ENCODE peak calls at places on chromosomes 2 and 18, in ten cellular contexts. I is ovary, T is mucosa of descending colon, P is tibial nerve, R is HCT116, N is transverse colon, A is heart left ventricle, E is H1, X is gastrocnemius medialis, S is tibial artery. L is an unnamed sample.

GRCh38 chr18:11154369-11154982 is 5.1 kb upstream of the PIEZO2 start:
- DNase-seq in I (no peak), T (no peak), P (no peak), R (peak; percentile 26), N (no peak), A (no peak), E (no peak), X (no peak), S (no peak), L (peak; percentile 51)

GRCh38 chr18:68779169-68779568 is 18.7 kb upstream of the CCDC102B start:
- DNase-seq in I (no peak), T (no peak), P (no peak), R (no peak), N (no peak), A (no peak), E (no peak), X (no peak), S (no peak), L (no peak)

GRCh38 chr2:231348173-231348572 is 47.3 kb upstream of the B3GNT7 start:
- DNase-seq in I (no peak), T (no peak), P (no peak), R (no peak), N (no peak), A (no peak), E (no peak), X (no peak), S (no peak), L (peak; percentile 66)

GRCh38 chr18:59864446-59864764 is 35.4 kb upstream of the PMAIP1 start:
- DNase-seq in I (no peak), T (no peak), P (no peak), R (no peak), N (no peak), A (no peak), E (no peak), X (no peak), S (no peak), L (no peak)

GRCh38 chr18:3902676-3903075 is 452.7 kb downstream of the TGIF1 start:
- DNase-seq in I (no peak), T (no peak), P (no peak), R (no peak), N (no peak), A (no peak), E (no peak), X (no peak), S (no peak), L (no peak)

GRCh38 chr2:165371356-165371755 is 98.1 kb upstream of the CSRNP3 start:
- DNase-seq in I (no peak), T (no peak), P (no peak), R (no peak), N (no peak), A (no peak), E (no peak), X (no peak), S (no peak), L (no peak)

GRCh38 chr2:231378028-231378722 is 17.3 kb upstream of the B3GNT7 start:
- DNase-seq in I (no peak), T (peak; percentile 76), P (no peak), R (no peak), N (peak; percentile 80), A (no peak), E (no peak), X (no peak), S (no peak), L (peak; percentile 66)

GRCh38 chr18:67932261-67932660 is 415.7 kb upstream of the DSEL start:
- DNase-seq in I (no peak), T (no peak), P (no peak), R (no peak), N (no peak), A (no peak), E (no peak), X (no peak), S (no peak), L (no peak)

GRCh38 chr2:16481342-16481741 is 184.3 kb downstream of the CYRIA start:
- DNase-seq in I (no peak), T (no peak), P (no peak), R (no peak), N (no peak), A (no peak), E (no peak), X (no peak), S (no peak), L (no peak)

GRCh38 chr2:12720752-12721151 is 4.0 kb downstream of the TRIB2 start:
- DNase-seq in I (no peak), T (no peak), P (no peak), R (no peak), N (no peak), A (no peak), E (no peak), X (no peak), S (no peak), L (no peak)

GRCh38 chr2:159936471-159936870 is 125.9 kb downstream of the PLA2R1 start:
- DNase-seq in I (no peak), T (no peak), P (no peak), R (peak; percentile 24), N (no peak), A (no peak), E (no peak), X (no peak), S (no peak), L (peak; percentile 60)

GRCh38 chr2:29650634-29651097 is 270.7 kb downstream of the ALK start:
- DNase-seq in I (no peak), T (no peak), P (no peak), R (no peak), N (no peak), A (no peak), E (no peak), X (no peak), S (no peak), L (no peak)

DNA sequence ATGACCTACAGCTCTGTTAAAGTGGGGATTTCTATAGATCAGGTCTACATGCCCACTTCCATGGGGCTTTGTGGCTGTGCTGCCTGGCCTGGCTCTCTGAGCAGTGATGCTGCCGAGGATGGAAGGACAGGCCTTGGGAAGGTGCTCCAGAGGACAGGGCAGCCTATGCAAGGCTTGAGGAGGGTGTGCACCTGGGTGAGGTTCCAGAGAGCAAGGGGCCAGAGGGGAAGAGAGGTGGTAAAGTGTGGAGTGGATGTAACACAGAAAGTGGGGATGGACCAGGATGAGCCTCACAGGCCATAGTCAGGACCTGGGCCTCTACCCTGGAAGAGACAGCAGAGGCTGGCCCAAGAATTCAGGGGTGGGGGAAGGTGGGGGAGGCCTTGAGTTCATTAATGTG is 826.4 kb downstream of the DCDC2C start:
- DNase-seq in I (no peak), T (no peak), P (no peak), R (no peak), N (no peak), A (no peak), E (no peak), X (no peak), S (no peak), L (no peak)
- H3K9me3 ChIP-seq in I (no peaks in the 10 kb centered on the region), T (peaks cover 37% of the 10 kb centered on the region), P (no peaks in the 10 kb centered on the region), R (peaks cover 4% of the 10 kb centered on the region), N (no peaks in the 10 kb centered on the region), A (no peaks in the 10 kb centered on the region), E (no peaks in the 10 kb centered on the region), X (no peaks in the 10 kb centered on the region), S (no peaks in the 10 kb centered on the region), L (no peaks in the 10 kb centered on the region)

DNA sequence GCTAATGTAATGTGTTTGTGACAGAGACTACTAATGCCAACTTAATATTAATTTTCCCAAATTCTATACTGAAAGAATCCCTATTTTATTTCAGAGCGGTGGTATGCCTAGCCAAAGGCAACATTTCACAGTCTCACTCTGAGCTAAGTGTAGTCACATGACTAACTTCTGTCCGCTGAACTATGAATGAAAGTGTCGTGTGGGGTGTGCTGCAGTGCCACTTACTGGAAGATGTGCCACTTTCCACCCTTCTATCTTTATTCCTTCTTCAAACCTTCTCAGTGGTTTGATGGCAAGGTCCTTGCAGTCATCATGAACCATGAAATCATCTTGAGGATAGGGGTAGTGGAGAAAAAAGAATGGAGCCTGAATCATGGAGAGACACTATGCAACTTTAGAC is 47.3 kb upstream of the C1D start:
- DNase-seq in I (no peak), T (no peak), P (no peak), R (no peak), N (no peak), A (no peak), E (no peak), X (no peak), S (no peak), L (no peak)
- TF ChIP-seq CTCF in I (no peak), T (no peak), P (no peak), R (no peak), N (no peak), A (no peak), E (no peak), X (no peak), S (no peak), L (peak; percentile 18)

GRCh38 chr2:64659252-64659651 is 5.5 kb upstream of the SERTAD2 start:
- DNase-seq in I (no peak), T (no peak), P (no peak), R (no peak), N (no peak), A (no peak), E (no peak), X (no peak), S (no peak), L (no peak)

GRCh38 chr2:64667535-64667934 is 13.8 kb upstream of the SERTAD2 start:
- DNase-seq in I (no peak), T (no peak), P (no peak), R (no peak), N (no peak), A (no peak), E (no peak), X (no peak), S (no peak), L (no peak)

GRCh38 chr2:64666810-64667438 is 13.2 kb upstream of the SERTAD2 start:
- DNase-seq in I (no peak), T (no peak), P (no peak), R (no peak), N (no peak), A (no peak), E (no peak), X (no peak), S (no peak), L (no peak)

GRCh38 chr2:64661770-64662169 is 8.1 kb upstream of the SERTAD2 start:
- DNase-seq in I (no peak), T (no peak), P (no peak), R (no peak), N (no peak), A (no peak), E (no peak), X (no peak), S (no peak), L (no peak)

DNA sequence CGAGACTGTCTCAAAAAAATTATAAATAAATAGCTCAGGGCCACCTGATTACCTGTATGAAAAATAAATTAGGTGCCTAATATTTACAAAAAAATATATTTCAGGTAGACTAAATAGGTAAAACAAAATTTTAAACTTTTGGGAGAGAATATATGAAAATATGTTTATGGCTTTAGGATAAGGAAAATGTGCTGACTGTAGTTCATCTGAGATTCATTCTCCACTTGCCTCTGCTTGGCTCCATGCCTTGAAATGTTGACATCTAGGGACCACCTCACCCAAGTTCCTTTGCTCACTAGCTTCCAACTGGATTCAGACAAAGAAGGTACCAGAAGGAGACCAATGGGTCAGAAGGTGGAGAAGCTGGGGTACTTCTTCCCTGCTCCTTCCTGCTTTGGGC is 9.7 kb upstream of the SERTAD2 start:
- DNase-seq in I (no peak), T (no peak), P (no peak), R (no peak), N (no peak), A (no peak), E (no peak), X (no peak), S (no peak), L (no peak)
- H3K4me1 ChIP-seq in I (peaks cover 3% of the 10 kb centered on the region), T (no peaks in the 10 kb centered on the region), P (no peaks in the 10 kb centered on the region), R (no peaks in the 10 kb centered on the region), N (peaks cover 5% of the 10 kb centered on the region), A (no peaks in the 10 kb centered on the region), E (peaks cover 3% of the 10 kb centered on the region), X (peaks cover 17% of the 10 kb centered on the region), S (peaks cover 6% of the 10 kb centered on the region), L (no peaks in the 10 kb centered on the region)

GRCh38 chr2:150320623-150321022 is 166.8 kb downstream of the RND3 start:
- DNase-seq in I (no peak), T (no peak), P (no peak), R (no peak), N (no peak), A (no peak), E (no peak), X (no peak), S (no peak), L (no peak)
- H3K9me3 ChIP-seq in I (no peaks in the 10 kb centered on the region), T (no peaks in the 10 kb centered on the region), P (no peaks in the 10 kb centered on the region), R (no peaks in the 10 kb centered on the region), N (peaks cover 5% of the 10 kb centered on the region), A (peaks cover 8% of the 10 kb centered on the region), E (no peaks in the 10 kb centered on the region), X (peaks cover 8% of the 10 kb centered on the region), S (peaks cover 8% of the 10 kb centered on the region), L (peaks cover 9% of the 10 kb centered on the region)

L was measured in Caco-2.